ENCODE peak calls at places on chromosomes 5 and 9, in five cellular contexts. R is endothelial cell; F is stimulated activated naive B cell treated with anti-CD40 and anti-IgM and Interleukin-4, amounts not matched to agents 10 μg/mL and 1 μg/mL and 100 μg/mL, for 72 hours; A is midbrain; N is right cardiac atrium. X is an unnamed sample.

GRCh38 chr5:6377121-6377520 is 1.2 kb downstream of the MED10 start:
- DNase-seq in A (no peak), N (no peak), F (no peak), R (no peak), X (no peak)

GRCh38 chr5:132414634-132415377 is 45.3 kb downstream of the SLC22A5 start:
- DNase-seq in A (no peak), F (no peak), N (no peak), R (no peak), X (no peak)

GRCh38 chr5:102271759-102272158 is 24.3 kb downstream of the SLCO4C1 start:
- DNase-seq in F (no peak), A (no peak), N (no peak), R (no peak), X (peak)

GRCh38 chr9:76166436-76166959 is 227.7 kb downstream of the RFK start:
- DNase-seq in A (peak), F (no peak), R (no peak), N (no peak), X (no peak)

GRCh38 chr5:35963381-35963843 is 25.0 kb upstream of the CAPSL start:
- DNase-seq in F (no peak), A (no peak), R (no peak), N (no peak), X (no peak)

GRCh38 chr9:18824095-18824666 is 208.8 kb downstream of the SAXO1 start:
- DNase-seq in F (no peak), N (no peak), A (no peak), R (no peak), X (no peak)

GRCh38 chr5:140823475-140823874 is 2.1 kb downstream of the PCDHA5 start:
- DNase-seq in F (no peak), R (no peak), A (no peak), N (no peak), X (no peak)

GRCh38 chr5:146912874-146913273 is 34.3 kb upstream of the PPP2R2B start:
- DNase-seq in F (no peak), N (no peak), R (no peak), A (no peak), X (no peak)

GRCh38 chr9:752681-753200 is 88.8 kb upstream of the DMRT1 start:
- DNase-seq in F (no peak), R (no peak), A (no peak), N (no peak), X (no peak)

GRCh38 chr9:69829484-69829883 is 8.9 kb downstream of the CFAP95 start:
- DNase-seq in N (no peak), F (no peak), R (no peak), A (no peak), X (no peak)

GRCh38 chr5:1005904-1006655 is 2.5 kb upstream of the NKD2 start:
- DNase-seq in A (no peak), F (no peak), R (peak), N (peak), X (no peak)

GRCh38 chr5:172931001-172931536 is 28.2 kb upstream of the RPL26L1 start:
- DNase-seq in R (no peak), F (no peak), N (peak), A (no peak), X (no peak)

GRCh38 chr9:123424131-123424530 is 68.1 kb downstream of the CRB2 start:
- DNase-seq in N (peak), A (no peak), F (no peak), R (no peak), X (no peak)

GRCh38 chr5:153358315-153358976 is 132.0 kb upstream of the GRIA1 start:
- DNase-seq in A (no peak), F (no peak), R (no peak), N (no peak), X (no peak)

GRCh38 chr5:104273725-104274124 is 711.1 kb upstream of the NUDT12 start:
- DNase-seq in N (no peak), F (no peak), R (no peak), A (no peak), X (no peak)

GRCh38 chr5:669111-669841 is 23.9 kb downstream of the TPPP start:
- DNase-seq in A (peak), F (no peak), R (peak), N (peak), X (no peak)

GRCh38 chr5:157721159-157721558 is 10.1 kb upstream of the THG1L start:
- DNase-seq in N (no peak), A (no peak), F (no peak), R (no peak), X (no peak)

GRCh38 chr5:168106008-168106761 is 185.3 kb upstream of the WWC1 start:
- DNase-seq in R (no peak), A (no peak), N (no peak), F (no peak), X (no peak)

GRCh38 chr9:34782372-34782771 is 72.4 kb upstream of the CCL21 start:
- DNase-seq in N (no peak), F (no peak), R (no peak), A (no peak), X (no peak)